ENCODE peak calls at places on chromosomes 16 and 17, in nine cellular contexts. Z, E, D, U, L, G, Y, O and H are unnamed samples.

GRCh38 chr16:1984347-1985225 is 593 bp downstream of the GFER start:
- DNase-seq in Z (peak; percentile 55), E (peak; percentile 82), D (peak; percentile 42), U (no peak), L (peak; percentile 59), G (no peak), Y (no peak), O (no peak), H (no peak)

GRCh38 chr17:51128089-51128488 is 7.4 kb upstream of the SPAG9 start:
- DNase-seq in Z (no peak), E (no peak), D (no peak), U (no peak), L (no peak), G (no peak), Y (no peak), O (no peak), H (no peak)

GRCh38 chr16:81675662-81676535 is 103.2 kb upstream of the PLCG2 start:
- DNase-seq in Z (no peak), E (no peak), D (no peak), U (peak; percentile 70), L (no peak), G (no peak), Y (no peak), O (no peak), H (no peak)

GRCh38 chr16:27718136-27718766 is 168.3 kb downstream of the KATNIP start:
- DNase-seq in Z (no peak), E (peak; percentile 27), D (no peak), U (peak; percentile 35), L (no peak), G (no peak), Y (no peak), O (no peak), H (no peak)

GRCh38 chr16:5065813-5066212 is at the start of gene C16orf89:
- DNase-seq in Z (no peak), E (no peak), D (no peak), U (no peak), L (no peak), G (no peak), Y (no peak), O (no peak), H (no peak)

GRCh38 chr17:78784397-78784751 is 2.3 kb upstream of the CYTH1 start:
- DNase-seq in Z (no peak), E (no peak), D (no peak), U (no peak), L (no peak), G (no peak), Y (no peak), O (no peak), H (no peak)

GRCh38 chr17:49687878-49688491 is 10.1 kb upstream of the SPOP start:
- DNase-seq in Z (no peak), E (no peak), D (peak; percentile 47), U (no peak), L (no peak), G (no peak), Y (no peak), O (no peak), H (no peak)

GRCh38 chr17:38728290-38728831 is 1.8 kb upstream of the CISD3 start:
- DNase-seq in Z (no peak), E (peak; percentile 70), D (no peak), U (no peak), L (no peak), G (no peak), Y (no peak), O (no peak), H (no peak)

GRCh38 chr16:57622361-57623250 is 5.8 kb upstream of the ADGRG1 start:
- DNase-seq in Z (no peak), E (peak; percentile 66), D (no peak), U (peak; percentile 73), L (no peak), G (no peak), Y (no peak), O (no peak), H (no peak)

GRCh38 chr17:33595783-33596182 is 302.7 kb upstream of the ASIC2 start:
- DNase-seq in Z (no peak), E (no peak), D (no peak), U (peak; percentile 46), L (peak; percentile 35), G (no peak), Y (no peak), O (no peak), H (no peak)

GRCh38 chr17:8059131-8059530 is 20.3 kb downstream of the ALOX15B start:
- DNase-seq in Z (no peak), E (no peak), D (no peak), U (no peak), L (no peak), G (no peak), Y (no peak), O (no peak), H (no peak)

GRCh38 chr17:8055851-8056231 is 17.0 kb downstream of the ALOX15B start:
- DNase-seq in Z (no peak), E (no peak), D (no peak), U (no peak), L (no peak), G (no peak), Y (no peak), O (no peak), H (no peak)

GRCh38 chr17:8057691-8058114 is 18.8 kb downstream of the ALOX15B start:
- DNase-seq in Z (no peak), E (no peak), D (peak; percentile 67), U (peak; percentile 69), L (peak; percentile 89), G (peak; percentile 61), Y (peak; percentile 61), O (no peak), H (no peak)

GRCh38 chr17:8056976-8057625 is 18.2 kb downstream of the ALOX15B start:
- DNase-seq in Z (no peak), E (no peak), D (no peak), U (no peak), L (no peak), G (no peak), Y (no peak), O (no peak), H (no peak)

DNA sequence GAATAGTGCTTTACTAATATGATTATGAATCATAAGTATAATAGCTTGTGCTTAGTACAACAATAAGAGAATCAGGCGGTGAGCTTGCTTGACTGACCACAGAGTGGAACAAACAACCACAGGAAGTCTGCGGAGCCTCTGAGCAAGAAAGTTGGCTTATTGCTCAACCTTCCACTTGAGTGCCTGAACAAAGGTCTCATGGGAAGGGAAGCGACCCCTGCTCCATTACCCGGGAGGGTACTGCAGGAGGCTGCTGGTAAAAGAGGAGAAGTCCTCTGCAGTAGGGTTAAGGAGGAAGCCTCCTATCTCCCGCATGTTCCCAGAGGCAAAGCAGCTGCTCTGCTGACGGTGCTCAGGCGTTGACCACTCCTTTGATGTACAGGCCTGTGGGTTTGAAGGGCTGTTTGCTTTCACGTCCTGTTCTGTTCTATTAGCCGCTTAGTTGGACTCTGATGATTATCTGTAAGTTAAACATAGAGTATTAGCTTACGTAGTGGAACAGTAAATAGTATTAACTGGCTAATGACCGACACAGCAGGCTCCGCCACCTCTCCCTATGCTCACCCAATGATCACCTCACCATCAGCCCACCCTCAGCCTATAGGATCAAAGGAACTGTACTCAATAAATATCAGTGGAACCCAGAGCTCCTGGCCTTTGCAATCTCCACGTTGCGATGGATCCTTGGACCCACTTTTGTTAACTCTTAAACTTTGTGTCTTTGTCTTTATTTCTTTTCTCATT is 17.5 kb downstream of the ALOX15B start:
- DNase-seq in Z (no peak), E (no peak), D (peak; percentile 86), U (peak; percentile 36), L (no peak), G (peak; percentile 68), Y (peak; percentile 55), O (peak; percentile 48), H (peak; percentile 44)
- H3K27me3 ChIP-seq in Z (no peaks in the 10 kb centered on the region), E (peaks cover 9% of the 10 kb centered on the region), D (peaks cover 31% of the 10 kb centered on the region), U (no peaks in the 10 kb centered on the region), L (peaks cover 69% of the 10 kb centered on the region), G (no peaks in the 10 kb centered on the region), Y (peaks cover 68% of the 10 kb centered on the region), O (peaks cover 4% of the 10 kb centered on the region), H (peaks cover 26% of the 10 kb centered on the region)

DNA sequence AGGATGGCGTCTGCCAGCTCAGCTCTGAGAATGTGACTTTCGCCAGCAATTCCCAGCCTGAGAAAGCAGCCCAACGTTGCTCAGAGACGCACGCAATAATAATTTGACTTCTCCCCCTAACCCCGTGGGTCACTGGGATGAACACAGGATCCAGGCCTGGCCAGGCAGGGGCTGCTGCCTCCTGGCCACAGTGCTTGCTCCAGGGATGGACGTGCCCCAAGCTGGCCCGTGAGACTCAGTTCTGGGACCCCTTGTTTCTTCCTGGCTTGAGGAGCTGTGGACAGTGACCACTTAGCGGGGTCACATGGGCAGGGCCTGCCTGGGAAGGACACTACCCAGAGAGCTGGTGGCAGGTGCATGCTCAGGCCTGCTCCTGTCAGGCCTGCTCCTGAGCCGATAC is 13.5 kb upstream of the DPEP1 start:
- DNase-seq in Z (no peak), E (no peak), D (no peak), U (no peak), L (no peak), G (no peak), Y (no peak), O (no peak), H (no peak)
- TF ChIP-seq CTCF in Z (no peak), E (no peak), D (no peak), U (no peak), L (no peak), G (no peak), Y (no peak), O (no peak), H (no peak)

DNA sequence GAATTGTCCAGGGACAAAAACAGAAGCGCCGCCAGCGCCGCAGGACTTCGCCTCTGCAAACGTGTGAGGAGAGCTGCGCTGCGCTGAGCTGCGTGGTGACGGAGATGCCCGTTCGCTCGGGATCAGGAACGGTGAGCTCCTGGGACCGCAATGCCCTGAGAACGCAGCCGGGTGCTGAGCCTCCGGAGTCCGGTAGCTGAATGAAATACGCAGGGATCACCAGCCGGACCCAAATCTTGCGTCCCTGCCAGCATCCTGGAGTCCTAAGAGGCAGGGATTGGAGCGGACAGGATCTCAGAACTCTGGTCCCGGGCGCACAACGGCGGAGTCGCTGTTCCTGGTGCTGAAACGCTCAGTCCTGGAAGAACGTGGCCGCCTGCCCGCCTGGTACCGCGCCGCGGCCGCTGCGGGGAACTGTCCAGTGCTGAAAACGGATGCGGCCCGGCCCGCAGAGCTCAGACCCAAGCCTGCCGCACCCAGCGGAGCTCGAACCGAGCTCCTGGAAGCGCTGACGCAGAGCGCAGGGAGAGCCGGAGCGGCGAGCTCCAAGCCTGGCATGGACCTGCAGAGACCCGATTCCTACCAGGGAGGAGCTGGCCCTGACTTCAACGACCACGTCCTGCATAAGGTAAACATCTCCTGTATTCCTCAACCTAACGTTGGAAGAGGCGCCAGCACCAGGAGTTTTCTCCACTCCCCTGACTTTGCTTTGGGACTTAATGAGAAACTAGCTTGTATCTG is 41.5 kb downstream of the CD300LF start:
- DNase-seq in Z (peak; percentile 74), E (peak; percentile 77), D (peak; percentile 72), U (peak; percentile 90), L (peak; percentile 97), G (no peak), Y (peak; percentile 53), O (no peak), H (peak; percentile 1)
- H3K4me3 ChIP-seq in Z (no peak overlapping the region), E (no peak overlapping the region), D (no peak overlapping the region), U (no peak overlapping the region), L (no peak overlapping the region), G (no peak overlapping the region), Y (no peak overlapping the region), O (no peak overlapping the region), H (no peak overlapping the region)

DNA sequence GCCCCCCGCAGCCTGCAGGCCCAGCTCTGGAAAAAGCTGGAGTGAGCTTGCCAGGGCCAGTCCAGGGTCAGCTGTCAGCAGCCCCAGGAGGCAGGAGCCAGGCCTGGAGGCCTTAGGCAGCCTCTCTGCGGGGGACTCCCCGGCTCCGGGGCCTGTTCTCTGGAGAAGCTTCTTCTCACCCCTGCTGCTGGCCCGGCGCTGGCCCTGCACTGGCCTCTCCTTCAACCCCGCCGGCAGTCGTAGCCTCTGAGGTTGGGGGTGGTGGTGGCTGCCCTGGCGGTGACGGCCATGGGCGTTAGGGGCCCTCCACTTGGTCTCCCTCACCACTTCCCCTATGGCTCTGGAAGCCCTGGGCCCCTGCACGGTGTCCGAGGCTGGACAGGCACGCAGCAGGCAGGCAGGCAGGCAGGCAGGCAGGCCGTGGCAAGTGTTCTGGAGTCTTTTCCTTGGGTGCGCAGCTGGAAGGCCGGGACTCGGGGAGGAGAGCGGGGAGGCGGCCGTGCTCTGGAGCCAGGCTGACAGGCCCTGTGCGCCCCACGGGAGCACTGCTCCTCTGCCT is 2.1 kb downstream of the FOXF1 start:
- DNase-seq in Z (no peak), E (peak; percentile 64), D (peak; percentile 45), U (no peak), L (peak; percentile 62), G (no peak), Y (no peak), O (no peak), H (no peak)
- H3K27me3 ChIP-seq in Z (peaks cover 65% of the 10 kb centered on the region), E (peaks cover 64% of the 10 kb centered on the region), D (no peaks in the 10 kb centered on the region), U (no peaks in the 10 kb centered on the region), L (peaks cover 100% of the 10 kb centered on the region), G (peaks cover 27% of the 10 kb centered on the region), Y (peaks cover 92% of the 10 kb centered on the region), O (peaks cover 36% of the 10 kb centered on the region), H (peaks cover 89% of the 10 kb centered on the region)